ENCODE peak calls at places on chromosomes 3 and 15, in four cellular contexts. S, U, Z and D are unnamed samples.

GRCh38 chr15:90839187-90840071 is 29.0 kb upstream of the FURIN start:
- DNase-seq in S (peak; percentile 79), U (no peak), Z (no peak), D (no peak)

GRCh38 chr3:14177580-14178246 is 688 bp downstream of the XPC start:
- DNase-seq in S (no peak), U (no peak), Z (no peak), D (no peak)

GRCh38 chr3:114496874-114497273 is 203.0 kb downstream of the TIGIT start:
- DNase-seq in S (no peak), U (no peak), Z (no peak), D (no peak)

GRCh38 chr3:123723527-123724168 is 138.8 kb upstream of the HACD2 start:
- DNase-seq in S (peak; percentile 44), U (peak; percentile 44), Z (peak; percentile 23), D (peak; percentile 22)

GRCh38 chr3:81778678-81779182 is 17.3 kb upstream of the GBE1 start:
- DNase-seq in S (no peak), U (no peak), Z (no peak), D (no peak)

GRCh38 chr3:8327739-8328138 is 173.9 kb upstream of the LMCD1 start:
- DNase-seq in S (no peak), U (no peak), Z (no peak), D (no peak)

GRCh38 chr3:44265815-44266214 is 24.1 kb downstream of the TOPAZ1 start:
- DNase-seq in S (no peak), U (no peak), Z (no peak), D (no peak)

GRCh38 chr3:143507735-143508580 is 340.3 kb downstream of the SLC9A9 start:
- DNase-seq in S (no peak), U (no peak), Z (no peak), D (no peak)